ENCODE peak calls at places on chromosome 16, in eight cellular contexts. V is ecto neural progenitor cell, E is globus pallidus, O is endothelial cell, I is GM03348, Y is foreskin melanocyte, C is left colon, U is brain microvascular endothelial cell. M is an unnamed sample.

GRCh38 chr16:70713342-70713741 is 27.5 kb upstream of the MTSS2 start:
- DNase-seq in I (peak), U (no peak), E (no peak), V (no peak), O (no peak), C (no peak), Y (no peak), M (no peak)

GRCh38 chr16:48556913-48557351 is 53.0 kb downstream of the N4BP1 start:
- DNase-seq in E (no peak), V (no peak), O (no peak), Y (no peak), I (peak), U (peak), C (no peak), M (no peak)

GRCh38 chr16:48117217-48118105 is 38.3 kb downstream of the ABCC12 start:
- DNase-seq in V (peak), E (peak), C (no peak), I (peak), Y (peak), U (peak), O (peak), M (no peak)

GRCh38 chr16:48272837-48273421 is 25.6 kb upstream of the ABCC11 start:
- DNase-seq in I (no peak), U (no peak), V (no peak), E (peak), O (no peak), Y (peak), C (no peak), M (no peak)

GRCh38 chr16:11994187-11995119 is 17.9 kb downstream of the SNX29 start:
- DNase-seq in V (no peak), U (no peak), E (peak), O (no peak), C (peak), Y (peak), I (no peak), M (no peak)

GRCh38 chr16:85556456-85557082 is 56.6 kb upstream of the GSE1 start:
- DNase-seq in E (no peak), O (peak), C (no peak), U (no peak), Y (no peak), I (peak), V (peak), M (peak)

GRCh38 chr16:67594956-67595355 is 32.6 kb downstream of the CTCF start:
- DNase-seq in C (no peak), U (peak), I (peak), Y (no peak), E (no peak), O (no peak), V (no peak), M (no peak)

GRCh38 chr16:51852892-51853291 is 694.1 kb downstream of the TOX3 start:
- DNase-seq in U (no peak), Y (no peak), O (no peak), E (no peak), V (no peak), C (no peak), I (no peak), M (no peak)

GRCh38 chr16:11075163-11075562 is 130.8 kb downstream of the CLEC16A start:
- DNase-seq in U (no peak), V (no peak), O (no peak), I (no peak), Y (no peak), C (no peak), E (no peak), M (peak)

GRCh38 chr16:47473794-47474193 is 12.7 kb downstream of the PHKB start:
- DNase-seq in U (no peak), E (no peak), V (no peak), C (no peak), O (no peak), Y (no peak), I (no peak), M (no peak)

GRCh38 chr16:1071561-1072225 is 854 bp upstream of the SSTR5 start:
- DNase-seq in E (no peak), Y (no peak), C (no peak), U (no peak), V (no peak), O (no peak), I (no peak), M (no peak)

GRCh38 chr16:63904182-63904581 is 1217.7 kb downstream of the CDH11 start:
- DNase-seq in I (no peak), Y (no peak), V (no peak), C (no peak), E (no peak), O (no peak), U (no peak), M (no peak)

GRCh38 chr16:31077024-31077423 is 2.8 kb downstream of the ZNF646 start:
- DNase-seq in O (no peak), U (no peak), Y (no peak), E (no peak), I (no peak), C (no peak), V (no peak), M (no peak)

GRCh38 chr16:31708348-31708747 is 165.3 kb upstream of the ZNF267 start:
- DNase-seq in E (no peak), O (no peak), U (no peak), Y (no peak), V (no peak), I (peak), C (no peak), M (no peak)

GRCh38 chr16:83813818-83814653 is 6.3 kb downstream of the HSBP1 start:
- DNase-seq in C (no peak), U (peak), V (no peak), O (no peak), E (no peak), I (peak), Y (no peak), M (peak)

GRCh38 chr16:84828322-84828721 is 8.5 kb downstream of the CRISPLD2 start:
- DNase-seq in U (no peak), Y (no peak), V (no peak), C (no peak), E (no peak), I (no peak), O (no peak), M (no peak)

GRCh38 chr16:90008708-90009145 is 10.5 kb downstream of the DBNDD1 start:
- DNase-seq in U (no peak), E (no peak), C (no peak), V (no peak), O (no peak), Y (no peak), I (no peak), M (no peak)

GRCh38 chr16:67943256-67943618 is 683 bp downstream of the LCAT start:
- DNase-seq in C (no peak), U (no peak), E (no peak), I (no peak), O (no peak), V (no peak), Y (no peak), M (no peak)

GRCh38 chr16:85057212-85057889 is 29.8 kb downstream of the KIAA0513 start:
- DNase-seq in C (no peak), I (no peak), O (no peak), Y (no peak), E (no peak), V (no peak), U (no peak), M (peak)

GRCh38 chr16:27840311-27841060 is 223.0 kb downstream of the GSG1L start:
- DNase-seq in C (peak), U (no peak), Y (no peak), E (no peak), I (no peak), V (peak), O (no peak), M (no peak)

GRCh38 chr16:15672514-15673167 is 22.6 kb downstream of the NDE1 start:
- DNase-seq in C (peak), E (peak), O (no peak), Y (peak), I (peak), U (peak), V (no peak), M (no peak)

GRCh38 chr16:30417447-30418349 is 10.3 kb downstream of the ZNF771 start:
- DNase-seq in E (peak), I (peak), Y (peak), O (peak), C (peak), V (peak), U (peak), M (peak)

GRCh38 chr16:9946022-9946720 is 236.1 kb downstream of the GRIN2A start:
- DNase-seq in Y (no peak), U (no peak), E (no peak), O (no peak), C (no peak), I (no peak), V (no peak), M (no peak)

GRCh38 chr16:55391760-55392375 is 67.9 kb downstream of the IRX6 start:
- DNase-seq in C (no peak), Y (no peak), E (no peak), U (no peak), O (no peak), I (no peak), V (no peak), M (no peak)

GRCh38 chr16:84093879-84094270 is 22.9 kb downstream of the MBTPS1 start:
- DNase-seq in Y (no peak), V (no peak), U (no peak), O (no peak), I (no peak), C (no peak), E (no peak), M (no peak)

GRCh38 chr16:2296662-2297505 is 29.0 kb upstream of the RNPS1 start:
- DNase-seq in E (peak), Y (peak), O (no peak), U (no peak), C (no peak), I (peak), V (no peak), M (no peak)

GRCh38 chr16:4415538-4416199 is 727 bp downstream of the CORO7 start:
- DNase-seq in E (peak), V (no peak), C (peak), I (peak), U (no peak), Y (peak), O (peak), M (no peak)

GRCh38 chr16:30666681-30667080 is 8.4 kb downstream of the FBRS start:
- DNase-seq in C (no peak), I (no peak), U (no peak), E (no peak), O (no peak), V (no peak), Y (no peak), M (no peak)

GRCh38 chr16:84471316-84471715 is 33.1 kb downstream of the MEAK7 start:
- DNase-seq in O (no peak), C (no peak), U (no peak), V (no peak), Y (no peak), I (no peak), E (no peak), M (no peak)

GRCh38 chr16:86363836-86364618 is 146.3 kb upstream of the FOXF1 start:
- DNase-seq in C (peak), O (no peak), U (no peak), V (no peak), E (no peak), Y (no peak), I (peak), M (no peak)

GRCh38 chr16:20380782-20381181 is 23.8 kb downstream of the PDILT start:
- DNase-seq in V (no peak), E (no peak), C (no peak), I (no peak), U (no peak), Y (no peak), O (no peak), M (peak)

GRCh38 chr16:12191102-12191501 is 214.6 kb downstream of the SNX29 start:
- DNase-seq in I (no peak), V (no peak), E (no peak), U (no peak), C (no peak), O (no peak), Y (no peak), M (no peak)

GRCh38 chr16:29864205-29864604 is 1.2 kb upstream of the CDIPT start:
- DNase-seq in E (no peak), V (no peak), C (no peak), U (no peak), O (no peak), I (no peak), Y (no peak), M (no peak)

GRCh38 chr16:2990891-2991290 is 10.6 kb upstream of the PKMYT1 start:
- DNase-seq in U (no peak), O (no peak), I (no peak), C (no peak), Y (no peak), E (no peak), V (no peak), M (no peak)

GRCh38 chr16:1823821-1824220 is 2.8 kb downstream of the HAGH start:
- DNase-seq in I (peak), E (no peak), U (peak), C (no peak), V (no peak), O (peak), Y (no peak), M (no peak)

GRCh38 chr16:10936585-10936984 is 5.7 kb downstream of the DEXI start:
- DNase-seq in E (no peak), U (no peak), I (no peak), C (no peak), V (no peak), Y (no peak), O (no peak), M (no peak)

GRCh38 chr16:55030944-55031343 is 100.3 kb downstream of the IRX5 start:
- DNase-seq in Y (no peak), U (no peak), I (no peak), E (no peak), C (no peak), V (no peak), O (no peak), M (no peak)

GRCh38 chr16:76059701-76060100 is 217.5 kb upstream of the CNTNAP4 start:
- DNase-seq in E (no peak), C (no peak), O (no peak), V (no peak), Y (no peak), I (no peak), U (no peak), M (no peak)

GRCh38 chr16:2592786-2593185 is 55.0 kb downstream of the PDPK1 start:
- DNase-seq in U (no peak), C (no peak), Y (no peak), V (no peak), I (no peak), O (no peak), E (no peak), M (peak)